ENCODE peak calls at places on chromosomes 13 and 19, in five cellular contexts. L is heart left ventricle, T is AG04450, O is body of pancreas, G is adrenal gland. K is an unnamed sample.

GRCh38 chr13:40251343-40252032 is 415.0 kb downstream of the FOXO1 start:
- DNase-seq in G (no peak), O (no peak), L (no peak), T (no peak), K (no peak)

GRCh38 chr19:35417278-35417677 is 30.8 kb upstream of the FFAR2 start:
- DNase-seq in T (no peak), G (no peak), L (no peak), O (no peak), K (no peak)

GRCh38 chr19:41706741-41707501 is 1.5 kb upstream of the CEACAM5 start:
- DNase-seq in L (peak), T (no peak), O (peak), G (peak), K (no peak)

GRCh38 chr19:12603714-12604113 is 6.9 kb downstream of the ZNF490 start:
- DNase-seq in L (no peak), O (no peak), T (no peak), G (no peak), K (no peak)

GRCh38 chr13:112934075-112934474 is 34.9 kb upstream of the MCF2L start:
- DNase-seq in L (no peak), O (no peak), T (no peak), G (no peak), K (no peak)

GRCh38 chr13:23470706-23471610 is 37.5 kb upstream of the SACS start:
- DNase-seq in O (no peak), T (no peak), L (no peak), G (no peak), K (no peak)

GRCh38 chr13:77918391-77919261 is at the start of gene EDNRB:
- DNase-seq in L (peak), G (peak), O (peak), T (no peak), K (no peak)

GRCh38 chr13:89267734-89268133 is 1596.6 kb downstream of the SLITRK5 start:
- DNase-seq in G (no peak), L (no peak), O (no peak), T (no peak), K (no peak)

GRCh38 chr13:110634558-110634957 is 19.2 kb downstream of the NAXD start:
- DNase-seq in G (peak), T (no peak), L (no peak), O (no peak), K (no peak)

GRCh38 chr19:9306443-9306842 is 3.2 kb downstream of the ZNF699 start:
- DNase-seq in L (no peak), T (peak), O (no peak), G (no peak), K (no peak)

GRCh38 chr19:49489601-49490167 is 2.3 kb downstream of the RPL13A start:
- DNase-seq in G (peak), L (no peak), T (no peak), O (no peak), K (no peak)

GRCh38 chr13:79901336-79901735 is 420.4 kb downstream of the NDFIP2 start:
- DNase-seq in T (no peak), L (no peak), G (no peak), O (no peak), K (no peak)

GRCh38 chr13:25453966-25454365 is 82.2 kb downstream of the ATP8A2 start:
- DNase-seq in G (no peak), T (no peak), O (no peak), L (no peak), K (no peak)

GRCh38 chr13:46893221-46893620 is 3.6 kb downstream of the HTR2A start:
- DNase-seq in G (no peak), T (no peak), O (no peak), L (no peak), K (no peak)
- H3K4me3 ChIP-seq in G (no peak), T (no peak), O (no peak), L (no peak), K (peak)

GRCh38 chr19:6774821-6775707 is 2.6 kb downstream of the VAV1 start:
- DNase-seq in O (no peak), G (no peak), L (no peak), T (no peak), K (no peak)

GRCh38 chr19:6773323-6773931 is 919 bp downstream of the VAV1 start:
- DNase-seq in O (no peak), T (no peak), L (peak), G (no peak), K (no peak)

GRCh38 chr19:6772866-6773322 is 386 bp downstream of the VAV1 start:
- DNase-seq in L (no peak), T (no peak), G (no peak), O (no peak), K (no peak)

GRCh38 chr19:6769006-6769637 is 1.9 kb upstream of the SH2D3A start:
- DNase-seq in G (no peak), O (no peak), T (no peak), L (no peak), K (no peak)

GRCh38 chr19:6772028-6772865 is at the start of gene VAV1:
- DNase-seq in G (peak), O (no peak), L (peak), T (no peak), K (no peak)
- TF ChIP-seq CTCF in G (no peak), O (no peak), L (no peak), T (no peak), K (peak)

GRCh38 chr19:53907690-53908089 is 1.4 kb upstream of the CACNG7 start:
- DNase-seq in L (no peak), G (no peak), O (no peak), T (no peak), K (no peak)
- H3K4me3 ChIP-seq in L (no peak), G (no peak), O (no peak), T (peak), K (no peak)

DNA sequence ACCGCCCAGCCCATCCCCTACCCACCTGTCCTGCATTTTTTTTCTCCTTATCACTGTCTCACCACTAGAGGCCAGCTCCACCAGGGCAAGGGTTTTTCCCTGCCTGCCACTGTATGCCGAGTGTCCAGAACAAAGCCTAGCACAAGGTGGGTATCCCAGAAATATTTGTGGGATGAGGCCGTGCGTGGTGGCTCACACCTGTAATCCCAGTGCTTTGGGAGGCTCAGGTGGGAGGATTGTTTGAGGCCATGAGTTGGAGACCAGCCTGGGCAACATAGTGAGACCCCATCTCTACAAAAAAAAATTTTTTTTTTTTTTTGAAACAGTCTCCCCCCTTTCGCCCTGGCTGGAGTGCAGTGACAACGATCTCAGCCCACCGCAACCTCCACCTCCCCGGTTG is 2.9 kb upstream of the MRI1 start:
- DNase-seq in L (no peak), O (no peak), T (no peak), G (no peak), K (no peak)
- TF ChIP-seq CTCF in L (no peak), O (no peak), T (peak), G (no peak), K (no peak)

GRCh38 chr13:28531195-28531955 is 36.4 kb upstream of the FLT1 start:
- DNase-seq in O (no peak), G (peak), T (no peak), L (peak), K (no peak)
- H3K4me3 ChIP-seq in O (no peak), G (peak), T (peak), L (peak), K (peak)

GRCh38 chr13:114234645-114235421 is at the start of gene CDC16:
- DNase-seq in O (peak), G (peak), T (peak), L (peak), K (peak)
- TF ChIP-seq CTCF in O (peak), G (no peak), T (no peak), L (no peak), K (no peak)

GRCh38 chr19:46625731-46626130 is 842 bp upstream of the PTGIR start:
- DNase-seq in O (no peak), L (no peak), G (no peak), T (no peak), K (no peak)

GRCh38 chr19:46626441-46626840 is 1.6 kb upstream of the PTGIR start:
- DNase-seq in T (no peak), O (no peak), L (no peak), G (no peak), K (no peak)

GRCh38 chr19:46623915-46624502 is 880 bp downstream of the PTGIR start:
- DNase-seq in O (no peak), L (no peak), T (no peak), G (no peak), K (no peak)

GRCh38 chr19:46622118-46622446 is 2.8 kb downstream of the PTGIR start:
- DNase-seq in O (no peak), T (no peak), L (no peak), G (no peak), K (no peak)

GRCh38 chr19:46624958-46625661 is at the start of gene PTGIR:
- DNase-seq in G (peak), O (no peak), L (peak), T (no peak), K (no peak)
- H3K4me3 ChIP-seq in G (peak), O (no peak), L (peak), T (peak), K (no peak)

K was measured in retinal pigment epithelial cell.